ENCODE peak calls at places on chromosomes 6 and 20, in nine cellular contexts. R is IMR-90, N is GM23338, S is HCT116, Q is mammary epithelial cell, V is hepatocyte, G is H9, D is DND-41, A is neural progenitor cell. L is an unnamed sample.

GRCh38 chr6:70254784-70255183 is 48.1 kb downstream of the COL9A1 start:
- DNase-seq in R (no peak), N (no peak), S (no peak), Q (no peak), V (no peak), G (no peak), D (no peak), A (no peak), L (no peak)

GRCh38 chr20:40293740-40294139 is 395.3 kb downstream of the MAFB start:
- DNase-seq in R (no peak), N (no peak), S (no peak), Q (no peak), V (no peak), G (no peak), D (no peak), A (no peak), L (peak; percentile 79)

GRCh38 chr6:4912559-4912958 is 91.3 kb downstream of the RPP40 start:
- DNase-seq in R (no peak), N (peak; percentile 55), S (no peak), Q (no peak), V (no peak), G (no peak), D (no peak), A (peak; percentile 18), L (no peak)

GRCh38 chr20:51569815-51570741 is 27.6 kb upstream of the NFATC2 start:
- DNase-seq in R (no peak), N (no peak), S (no peak), Q (no peak), V (no peak), G (no peak), D (no peak), A (no peak), L (peak; percentile 26)

GRCh38 chr20:39853664-39854063 is 835.4 kb downstream of the MAFB start:
- DNase-seq in R (peak; percentile 82), N (peak; percentile 11), S (no peak), Q (peak; percentile 59), V (no peak), G (no peak), D (no peak), A (peak; percentile 94), L (no peak)

GRCh38 chr20:23565503-23566056 is 2.7 kb downstream of the CST9L start:
- DNase-seq in R (no peak), N (no peak), S (no peak), Q (no peak), V (no peak), G (peak; percentile 16), D (no peak), A (no peak), L (no peak)

GRCh38 chr6:117194978-117195377 is 70.4 kb upstream of the VGLL2 start:
- DNase-seq in R (no peak), N (no peak), S (no peak), Q (no peak), V (no peak), G (no peak), D (no peak), A (peak; percentile 8), L (no peak)

GRCh38 chr6:44667226-44667625 is 279.7 kb downstream of the CDC5L start:
- DNase-seq in R (peak; percentile 77), N (peak; percentile 74), S (peak; percentile 13), Q (peak; percentile 42), V (no peak), G (peak; percentile 57), D (no peak), A (peak; percentile 40), L (no peak)

GRCh38 chr20:59413326-59413865 is 113.0 kb downstream of the EDN3 start:
- DNase-seq in R (no peak), N (no peak), S (no peak), Q (no peak), V (no peak), G (no peak), D (no peak), A (peak; percentile 52), L (no peak)

GRCh38 chr20:59412896-59413295 is 112.5 kb downstream of the EDN3 start:
- DNase-seq in R (no peak), N (peak; percentile 54), S (no peak), Q (no peak), V (peak; percentile 34), G (peak; percentile 42), D (no peak), A (peak; percentile 71), L (no peak)

GRCh38 chr20:59415224-59415623 is 114.8 kb downstream of the EDN3 start:
- DNase-seq in R (no peak), N (no peak), S (no peak), Q (no peak), V (no peak), G (no peak), D (no peak), A (no peak), L (no peak)

GRCh38 chr20:59421089-59421488 is 120.7 kb downstream of the EDN3 start:
- DNase-seq in R (no peak), N (no peak), S (no peak), Q (no peak), V (no peak), G (no peak), D (no peak), A (no peak), L (no peak)

DNA sequence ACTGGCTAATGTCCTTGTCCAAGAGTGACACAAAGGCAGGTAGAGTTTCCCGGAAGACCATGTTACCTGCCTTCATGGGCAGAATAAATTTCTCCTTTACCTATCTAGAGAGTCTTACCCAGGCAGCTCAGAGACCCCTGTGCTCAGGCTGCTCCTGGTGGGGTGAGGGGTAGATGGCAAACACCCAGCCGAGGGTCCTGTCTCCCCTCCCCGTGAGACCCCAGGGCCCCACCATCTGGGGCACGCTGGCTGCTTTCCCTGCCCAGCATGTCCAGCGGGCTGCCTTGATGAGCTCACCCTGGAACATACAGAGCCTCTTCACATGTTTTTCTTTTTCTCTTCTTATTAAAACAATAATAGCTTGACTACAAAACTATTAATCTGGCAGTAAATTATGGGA is 116.5 kb downstream of the EDN3 start:
- DNase-seq in R (no peak), N (no peak), S (no peak), Q (no peak), V (no peak), G (no peak), D (no peak), A (no peak), L (no peak)
- H3K27me3 ChIP-seq in R (no peaks in the 10 kb centered on the region), N (no peaks in the 10 kb centered on the region), S (peaks cover 42% of the 10 kb centered on the region), Q (no peaks in the 10 kb centered on the region), V (peaks cover 3% of the 10 kb centered on the region), G (no peaks in the 10 kb centered on the region), D (peaks cover 20% of the 10 kb centered on the region), A (no peaks in the 10 kb centered on the region), L (no peaks in the 10 kb centered on the region)

GRCh38 chr6:11268978-11269377 is 36.5 kb upstream of the NEDD9 start:
- DNase-seq in R (no peak), N (no peak), S (no peak), Q (no peak), V (no peak), G (no peak), D (no peak), A (no peak), L (no peak)

GRCh38 chr6:11264100-11264499 is 31.6 kb upstream of the NEDD9 start:
- DNase-seq in R (no peak), N (peak; percentile 62), S (no peak), Q (no peak), V (no peak), G (peak; percentile 49), D (no peak), A (no peak), L (no peak)

GRCh38 chr6:11263185-11263817 is 30.8 kb upstream of the NEDD9 start:
- DNase-seq in R (peak; percentile 84), N (no peak), S (no peak), Q (peak; percentile 62), V (peak; percentile 65), G (no peak), D (no peak), A (peak; percentile 24), L (peak; percentile 86)

GRCh38 chr6:11262231-11262630 is 29.8 kb upstream of the NEDD9 start:
- DNase-seq in R (no peak), N (no peak), S (no peak), Q (no peak), V (no peak), G (no peak), D (no peak), A (no peak), L (peak; percentile 18)

GRCh38 chr6:11265932-11266331 is 33.5 kb upstream of the NEDD9 start:
- DNase-seq in R (no peak), N (no peak), S (no peak), Q (no peak), V (no peak), G (no peak), D (no peak), A (no peak), L (no peak)
- H3K4me2 ChIP-seq in R (no peak overlapping the region), N (no peak overlapping the region), S (no peak overlapping the region), Q (no peak overlapping the region), V (no peak overlapping the region), G (no peak overlapping the region), D (no peak overlapping the region), A (no peak overlapping the region), L (no peak overlapping the region)

DNA sequence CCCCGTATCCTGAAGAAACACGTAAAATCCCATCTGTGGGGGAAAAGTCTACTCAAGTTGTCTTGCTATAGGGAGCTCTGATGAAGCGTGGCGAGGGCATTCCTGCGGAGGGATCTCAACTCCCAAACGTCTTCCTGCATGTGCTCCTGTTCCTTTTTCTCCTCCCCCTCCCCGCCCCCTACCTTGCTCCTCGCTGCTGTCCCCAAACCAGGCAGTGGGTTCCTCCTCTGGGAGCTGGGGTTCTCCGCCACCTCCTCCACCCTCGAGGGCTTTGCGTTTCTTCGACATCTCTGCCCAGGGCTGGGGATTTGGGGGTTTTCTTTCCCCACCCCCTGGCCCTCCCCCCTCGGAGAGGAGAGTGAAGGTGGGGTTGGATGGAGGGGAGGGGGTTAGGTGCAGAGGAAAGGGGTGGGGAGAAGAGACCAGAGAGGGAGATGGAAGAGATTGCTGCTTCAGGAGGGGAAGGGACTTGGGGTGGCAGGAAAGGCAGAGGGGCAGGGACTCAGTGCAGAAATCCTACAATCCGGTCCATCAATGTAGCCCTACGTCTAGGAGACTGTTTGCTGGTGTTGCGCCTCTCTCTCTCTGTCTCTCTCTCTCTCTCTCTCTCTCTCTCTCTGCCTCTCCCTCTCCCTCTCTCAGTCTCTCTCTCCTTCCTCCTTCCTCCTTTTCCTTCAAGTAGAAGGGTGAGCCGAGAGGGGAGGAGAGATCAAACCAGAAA is 181.6 kb downstream of the TBXT start:
- DNase-seq in R (no peak), N (peak; percentile 71), S (no peak), Q (no peak), V (no peak), G (no peak), D (peak; percentile 38), A (peak; percentile 31), L (no peak)
- H3K27me3 ChIP-seq in R (no peaks in the 10 kb centered on the region), N (peaks cover 97% of the 10 kb centered on the region), S (no peaks in the 10 kb centered on the region), Q (no peaks in the 10 kb centered on the region), V (peaks cover 79% of the 10 kb centered on the region), G (peaks cover 60% of the 10 kb centered on the region), D (no peaks in the 10 kb centered on the region), A (peaks cover 100% of the 10 kb centered on the region), L (peaks cover 6% of the 10 kb centered on the region)

DNA sequence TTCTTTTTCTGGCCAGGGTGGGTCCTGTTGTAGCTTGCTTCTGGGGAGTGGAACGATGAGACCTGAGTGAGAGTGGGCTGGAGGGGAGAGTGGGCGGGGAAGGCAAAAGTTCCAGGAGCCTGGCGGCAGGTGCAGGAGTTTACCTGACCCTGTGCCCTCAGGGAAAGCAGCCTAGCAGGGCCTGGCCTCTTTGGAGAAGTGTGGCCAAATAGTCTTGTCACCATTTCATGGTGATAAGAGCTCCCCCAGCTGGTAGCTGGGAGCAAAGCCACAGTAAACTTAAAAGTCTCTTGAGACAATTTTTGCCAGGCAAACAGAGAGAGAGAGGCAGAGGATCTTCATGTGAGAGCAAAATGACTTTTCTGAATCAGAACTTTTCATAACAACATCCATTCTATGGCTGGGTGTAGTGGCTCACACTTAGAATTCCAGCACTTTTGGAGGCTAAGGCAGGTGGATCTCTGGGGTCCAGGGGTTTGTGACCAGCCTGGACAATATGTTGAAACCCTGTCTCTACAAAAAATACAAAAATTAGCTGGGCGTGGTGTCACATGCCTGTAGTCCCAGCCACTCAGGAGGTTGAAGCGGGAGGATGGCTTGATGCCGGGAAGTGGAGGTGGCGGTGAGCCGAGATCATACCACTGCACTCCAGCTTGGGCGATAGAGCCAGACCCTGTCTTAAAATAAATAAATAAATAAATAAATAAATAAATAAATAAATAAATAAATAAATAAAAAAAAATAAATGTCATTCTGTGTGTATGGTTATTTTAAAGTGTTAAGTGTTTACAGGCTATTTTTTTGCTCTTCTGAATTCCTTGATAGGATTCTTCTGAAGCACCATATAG is 161.8 kb upstream of the SCGN start:
- DNase-seq in R (peak; percentile 73), N (peak; percentile 95), S (peak; percentile 69), Q (peak; percentile 66), V (peak; percentile 89), G (peak; percentile 85), D (peak; percentile 65), A (peak; percentile 91), L (peak; percentile 73)
- H3K4me2 ChIP-seq in R (no peak overlapping the region), N (no peak overlapping the region), S (no peak overlapping the region), Q (no peak overlapping the region), V (no peak overlapping the region), G (no peak overlapping the region), D (no peak overlapping the region), A (no peak overlapping the region), L (no peak overlapping the region)